ENCODE peak calls at places on chromosomes 6 and 20, in nine cellular contexts. R is mucosa of descending colon; E is cardiac muscle cell; Q is RPMI7951; B is activated CD8-positive, alpha-beta memory T cell treated with anti-CD3 and anti-CD28 coated beads, Interleukin-2, amount 50 U/mL, for 48 hours; U is stimulated activated CD4-positive, alpha-beta T cell treated with anti-CD3 and anti-CD28 coated beads, Interleukin-12 subunit alpha, Interleukin-12 subunit beta, amount 100 ng/mL, for 4 hours; H is HEK293T; M is osteocyte; W is glutamatergic neuron. D is an unnamed sample.

GRCh38 chr6:7974932-7975763 is 64.6 kb upstream of the TXNDC5 start:
- DNase-seq in R (peak; percentile 65), E (no peak), Q (peak; percentile 99), B (no peak), U (no peak), H (peak; percentile 27), M (no peak), W (no peak), D (no peak)

GRCh38 chr6:159654483-159655098 is 38.5 kb downstream of the SOD2 start:
- DNase-seq in R (no peak), E (peak; percentile 65), Q (peak; percentile 54), B (no peak), U (no peak), H (peak; percentile 48), M (no peak), W (no peak), D (no peak)

GRCh38 chr6:169424149-169424804 is 170.6 kb upstream of the THBS2 start:
- DNase-seq in R (no peak), E (no peak), Q (no peak), B (no peak), U (no peak), H (no peak), M (no peak), W (no peak), D (no peak)

GRCh38 chr6:32436995-32437836 is 2.5 kb upstream of the HLA-DRA start:
- DNase-seq in R (no peak), E (no peak), Q (peak; percentile 22), B (no peak), U (no peak), H (no peak), M (no peak), W (no peak), D (no peak)

GRCh38 chr6:47083586-47084047 is 41.5 kb upstream of the ADGRF1 start:
- DNase-seq in R (peak; percentile 88), E (peak; percentile 96), Q (peak; percentile 99), B (no peak), U (no peak), H (no peak), M (no peak), W (no peak), D (no peak)

GRCh38 chr6:71388068-71388744 is 99.6 kb downstream of the OGFRL1 start:
- DNase-seq in R (no peak), E (no peak), Q (no peak), B (no peak), U (no peak), H (no peak), M (no peak), W (no peak), D (no peak)

GRCh38 chr20:20052074-20052970 is at the start of the genes CFAP61 and CRNKL1:
- DNase-seq in R (peak; percentile 97), E (peak; percentile 95), Q (peak; percentile 98), B (peak; percentile 97), U (peak; percentile 94), H (peak; percentile 95), M (peak; percentile 98), W (peak; percentile 98), D (peak; percentile 91)

GRCh38 chr6:157715766-157716171 is 107.3 kb upstream of the SNX9 start:
- DNase-seq in R (peak; percentile 50), E (no peak), Q (peak; percentile 55), B (no peak), U (no peak), H (no peak), M (no peak), W (no peak), D (no peak)

D was measured in activated naive CD8-positive, alpha-beta T cell treated with anti-CD3 and anti-CD28 coated beads, Interleukin-2, amount 50 U/mL, for 16 hours.